ENCODE peak calls at places on chromosomes 12 and 14, in six cellular contexts. Y, R, O, B, T and V are unnamed samples. For H3K4me1, the result is how much of the 10 kb centered on the place peaks cover.

GRCh38 chr12:109329003-109329402 is 18.7 kb upstream of the MYO1H start:
- DNase-seq in R (no peak), O (no peak), B (no peak), Y (no peak), T (no peak), V (no peak)

GRCh38 chr12:15856097-15856982 is 25.8 kb upstream of the STRAP start:
- DNase-seq in B (peak), T (peak), R (no peak), Y (no peak), O (peak), V (peak)

GRCh38 chr12:96872946-96873345 is 34.1 kb upstream of the NEDD1 start:
- DNase-seq in R (no peak), B (no peak), T (no peak), O (no peak), Y (no peak), V (no peak)

GRCh38 chr12:132111641-132112304 is 32.3 kb downstream of the DDX51 start:
- DNase-seq in R (no peak), B (no peak), T (no peak), O (no peak), Y (no peak), V (no peak)

GRCh38 chr14:24270537-24271133 is 762 bp downstream of the RABGGTA start:
- DNase-seq in O (no peak), Y (no peak), B (no peak), T (no peak), R (no peak), V (no peak)

GRCh38 chr12:119115296-119115905 is 63.3 kb upstream of the HSPB8 start:
- DNase-seq in R (no peak), O (peak), Y (no peak), T (peak), B (peak), V (peak)

GRCh38 chr12:89067436-89067835 is 284.9 kb downstream of the DUSP6 start:
- DNase-seq in R (no peak), T (no peak), O (no peak), B (peak), Y (no peak), V (no peak)

GRCh38 chr14:92560106-92560865 is 46.7 kb downstream of the RIN3 start:
- DNase-seq in B (no peak), R (no peak), T (peak), O (no peak), Y (no peak), V (no peak)

GRCh38 chr14:23831591-23831990 is 122.0 kb upstream of the DHRS4 start:
- DNase-seq in B (no peak), O (no peak), Y (no peak), T (no peak), R (no peak), V (no peak)

GRCh38 chr12:41250748-41251147 is 62.6 kb downstream of the PDZRN4 start:
- DNase-seq in B (no peak), R (no peak), T (no peak), Y (no peak), O (no peak), V (no peak)

GRCh38 chr12:6792522-6793201 is 3.3 kb downstream of the CD4 start:
- DNase-seq in Y (no peak), R (no peak), B (no peak), T (peak), O (peak), V (no peak)

GRCh38 chr12:47017901-47018479 is 61.4 kb upstream of the PCED1B start:
- DNase-seq in Y (no peak), R (no peak), B (peak), O (no peak), T (no peak), V (no peak)

GRCh38 chr12:117836476-117836875 is 132.3 kb downstream of the KSR2 start:
- DNase-seq in O (no peak), B (no peak), T (no peak), R (no peak), Y (no peak), V (no peak)

GRCh38 chr12:129704232-129704830 is 199.5 kb downstream of the TMEM132D start:
- DNase-seq in O (no peak), R (no peak), Y (no peak), B (peak), T (no peak), V (no peak)

GRCh38 chr14:50947446-50947845 is 3.2 kb upstream of the PYGL start:
- DNase-seq in T (no peak), B (no peak), Y (no peak), O (peak), R (no peak), V (no peak)

GRCh38 chr14:61813101-61813596 is 50.9 kb downstream of the SNAPC1 start:
- DNase-seq in R (no peak), T (no peak), O (no peak), Y (no peak), B (no peak), V (peak)

GRCh38 chr14:55136868-55137785 is 8.1 kb downstream of the LGALS3 start:
- DNase-seq in R (no peak), T (no peak), B (no peak), Y (no peak), O (no peak), V (no peak)

GRCh38 chr12:123078114-123078465 is 72.8 kb downstream of the PITPNM2 start:
- DNase-seq in R (no peak), O (no peak), Y (no peak), B (no peak), T (no peak), V (no peak)

GRCh38 chr12:118432812-118433540 is 56.6 kb downstream of the SUDS3 start:
- DNase-seq in T (no peak), Y (no peak), O (peak), R (no peak), B (peak), V (peak)

GRCh38 chr12:76558684-76559276 is 791 bp downstream of the OSBPL8 start:
- DNase-seq in R (peak), T (peak), B (peak), Y (peak), O (peak), V (peak)

GRCh38 chr14:77053046-77053841 is 24.7 kb upstream of the IRF2BPL start:
- DNase-seq in R (no peak), B (peak), T (peak), Y (peak), O (peak), V (peak)

GRCh38 chr14:57871487-57872080 is 5.7 kb upstream of the SLC35F4 start:
- DNase-seq in R (no peak), O (peak), B (peak), T (no peak), Y (no peak), V (peak)

GRCh38 chr12:43965899-43966298 is 130.0 kb downstream of the TMEM117 start:
- DNase-seq in R (no peak), B (no peak), T (no peak), O (no peak), Y (no peak), V (no peak)

GRCh38 chr12:131135786-131136538 is 182.3 kb downstream of the ADGRD1 start:
- DNase-seq in Y (no peak), R (no peak), O (no peak), B (no peak), T (no peak), V (no peak)

GRCh38 chr12:108106599-108106998 is 22.5 kb upstream of the WSCD2 start:
- DNase-seq in Y (no peak), O (no peak), T (no peak), R (no peak), B (no peak), V (no peak)

GRCh38 chr14:90003526-90004312 is 48.0 kb downstream of the TDP1 start:
- DNase-seq in R (no peak), B (no peak), T (no peak), Y (no peak), O (no peak), V (no peak)

GRCh38 chr12:121801601-121802484 is 2.0 kb upstream of the SETD1B start:
- DNase-seq in R (no peak), B (no peak), Y (no peak), O (no peak), T (peak), V (peak)

DNA sequence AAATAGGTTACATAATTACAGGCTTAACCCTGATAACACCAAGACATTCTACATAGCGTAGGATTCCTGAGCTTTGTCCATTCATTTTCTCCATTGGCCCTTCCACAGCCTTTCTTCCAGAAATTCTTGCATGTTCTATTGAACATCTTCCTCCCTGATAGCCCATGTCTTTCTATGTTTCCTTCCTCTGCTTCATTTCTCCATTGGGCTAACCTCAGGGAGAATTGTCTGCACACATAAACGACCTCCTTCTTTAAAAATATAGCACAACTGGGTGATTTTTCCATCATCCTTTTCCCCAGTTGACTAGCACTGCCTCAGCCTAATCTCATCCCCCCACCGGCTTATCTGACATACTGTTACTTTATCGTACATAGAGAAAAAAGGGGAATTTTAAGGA is 11.2 kb downstream of the DIO2 start:
- DNase-seq in T (no peak), B (no peak), R (no peak), Y (no peak), O (no peak), V (no peak)
- H3K4me1 ChIP-seq in T (under half), B (under half), R (under half), Y (under half), O (under half), V (under half)

GRCh38 chr12:120365675-120366340 is 3.2 kb downstream of the MSI1 start:
- DNase-seq in B (no peak), T (no peak), O (peak), R (no peak), Y (no peak), V (peak)

GRCh38 chr12:120367252-120367923 is 1.6 kb downstream of the MSI1 start:
- DNase-seq in B (peak), Y (no peak), T (no peak), R (no peak), O (no peak), V (peak)

GRCh38 chr12:120366884-120367251 is 2.1 kb downstream of the MSI1 start:
- DNase-seq in B (no peak), R (no peak), Y (no peak), T (no peak), O (peak), V (no peak)

GRCh38 chr12:120367924-120368788 is 808 bp downstream of the MSI1 start:
- DNase-seq in B (no peak), T (no peak), Y (no peak), R (no peak), O (no peak), V (no peak)

DNA sequence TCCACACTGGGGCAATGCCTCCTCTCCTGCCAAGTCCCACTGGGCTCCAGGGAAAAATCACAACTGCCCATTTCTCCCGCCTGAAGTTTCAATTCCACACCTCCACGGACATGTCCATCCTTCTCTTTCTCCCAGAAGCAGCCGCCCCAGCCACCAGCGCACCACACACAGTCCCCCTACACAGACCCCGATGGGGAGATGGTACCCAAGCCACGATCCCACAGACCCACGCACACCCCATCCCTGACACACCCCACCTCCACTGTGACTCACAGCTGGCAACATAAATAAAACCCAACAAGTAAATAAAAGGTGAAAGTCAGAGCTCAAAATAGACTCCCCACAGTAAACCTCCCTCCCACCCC is 2.6 kb downstream of the MSI1 start:
- DNase-seq in Y (no peak), R (no peak), B (no peak), T (no peak), O (no peak), V (no peak)
- H3K4me1 ChIP-seq in Y (under half), R (under half), B (under half), T (under half), O (under half), V (under half)

GRCh38 chr12:105220150-105220928 is 15.6 kb downstream of the APPL2 start:
- DNase-seq in Y (no peak), O (no peak), R (no peak), B (no peak), T (no peak), V (no peak)

GRCh38 chr12:105220929-105221290 is 15.1 kb downstream of the APPL2 start:
- DNase-seq in B (no peak), T (no peak), R (no peak), Y (no peak), O (no peak), V (peak)

GRCh38 chr12:105221588-105222325 is 14.2 kb downstream of the APPL2 start:
- DNase-seq in O (no peak), B (no peak), T (no peak), R (no peak), Y (no peak), V (no peak)

GRCh38 chr12:105218434-105218833 is 17.5 kb downstream of the APPL2 start:
- DNase-seq in T (no peak), B (no peak), R (no peak), O (no peak), Y (no peak), V (no peak)

DNA sequence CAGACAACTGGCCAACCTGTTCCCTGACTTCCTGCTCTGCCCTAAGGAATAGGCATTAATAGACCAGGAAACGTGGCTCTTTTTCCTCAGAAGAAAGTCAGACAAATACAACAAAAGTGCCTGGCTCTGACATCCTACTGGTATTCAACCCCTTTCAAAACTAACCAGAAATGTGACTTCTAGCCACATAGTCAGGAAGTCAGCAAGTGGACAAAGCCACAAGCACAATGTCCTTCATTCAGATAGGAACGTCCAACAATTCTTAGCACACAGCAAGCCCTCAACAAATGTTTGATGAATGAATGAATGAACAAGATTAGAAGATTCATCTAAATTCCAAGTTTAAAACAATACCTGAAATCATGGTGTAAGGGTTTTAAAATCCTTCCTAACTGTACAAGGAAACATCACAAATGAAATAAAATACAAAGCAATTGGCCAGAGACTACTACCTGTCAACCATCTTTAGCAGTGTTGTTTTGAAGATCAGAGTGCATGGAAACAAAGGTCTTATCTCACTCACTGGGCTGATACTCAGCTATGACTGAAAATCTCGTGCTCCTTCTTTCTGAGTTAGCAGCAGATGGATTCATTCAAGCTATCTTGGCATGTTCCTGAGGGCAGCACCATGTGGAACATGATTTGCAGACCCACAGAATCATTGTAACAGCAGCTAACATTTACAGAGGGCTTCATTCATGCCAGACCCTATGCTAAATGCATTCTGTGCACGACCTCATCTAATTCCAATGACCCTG is 16.5 kb downstream of the APPL2 start:
- DNase-seq in R (no peak), O (no peak), T (no peak), Y (no peak), B (no peak), V (peak)
- H3K4me1 ChIP-seq in R (half or more), O (under half), T (under half), Y (under half), B (under half), V (under half)

DNA sequence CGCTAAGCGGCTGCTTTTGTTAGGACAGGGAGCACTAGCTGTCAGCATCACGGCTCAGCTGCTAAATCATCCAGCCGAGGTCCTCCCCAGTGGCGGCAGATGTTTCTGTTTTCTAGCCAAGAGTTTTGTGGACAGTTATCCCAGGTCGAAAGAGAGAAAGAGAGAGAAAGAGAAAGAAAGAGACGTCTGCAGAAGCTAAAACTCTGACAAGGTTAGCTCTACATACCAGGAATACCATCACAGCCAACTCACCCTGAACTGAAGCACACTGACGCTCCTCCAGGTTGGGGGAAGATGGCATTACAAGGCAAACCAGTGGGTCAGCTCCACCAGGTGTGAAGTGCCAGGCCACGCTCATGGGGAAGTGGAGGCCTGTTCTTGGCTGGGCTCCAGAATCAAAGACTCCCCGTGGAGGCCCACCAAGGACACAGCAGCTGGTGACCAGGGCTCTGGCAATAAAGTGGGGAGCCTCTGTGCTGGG is 64.9 kb upstream of the DICER1 start:
- DNase-seq in B (no peak), Y (no peak), O (peak), T (no peak), R (no peak), V (no peak)
- H3K4me1 ChIP-seq in B (under half), Y (under half), O (under half), T (under half), R (under half), V (under half)

GRCh38 chr12:23752245-23752644 is 197.2 kb downstream of the SOX5 start:
- DNase-seq in R (no peak), Y (no peak), T (no peak), O (no peak), B (no peak), V (no peak)

GRCh38 chr12:23753627-23754358 is 195.7 kb downstream of the SOX5 start:
- DNase-seq in R (no peak), O (no peak), Y (no peak), B (no peak), T (no peak), V (no peak)

GRCh38 chr12:23760495-23760894 is 189.0 kb downstream of the SOX5 start:
- DNase-seq in R (no peak), T (no peak), Y (no peak), B (no peak), O (no peak), V (no peak)

GRCh38 chr12:23757541-23757962 is 191.9 kb downstream of the SOX5 start:
- DNase-seq in R (no peak), B (no peak), Y (no peak), O (peak), T (no peak), V (no peak)

DNA sequence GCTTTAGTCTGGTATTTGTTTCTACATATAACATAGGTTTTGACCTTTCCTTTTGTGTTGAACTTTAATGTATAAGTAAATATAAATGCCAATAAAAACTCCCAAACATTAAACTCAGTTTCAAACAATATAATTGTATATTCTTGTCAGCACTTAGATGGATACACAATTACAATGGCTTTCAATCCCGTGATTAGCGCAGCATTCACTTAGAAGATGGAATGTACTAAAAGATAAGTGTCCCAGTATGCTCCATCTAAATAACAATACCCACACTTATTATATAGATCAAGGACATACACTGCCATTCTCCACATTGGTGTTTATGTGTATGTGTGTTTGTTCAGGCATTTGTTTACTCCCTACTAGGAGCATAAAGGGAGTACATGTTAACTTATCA is 193.1 kb downstream of the SOX5 start:
- DNase-seq in R (no peak), Y (no peak), T (no peak), O (no peak), B (no peak), V (no peak)
- H3K4me1 ChIP-seq in R (under half), Y (under half), T (under half), O (under half), B (under half), V (under half)